ENCODE peak calls at places on chromosomes 5 and 9, in four cellular contexts. X is K562, H is lung, M is psoas muscle. Q is an unnamed sample. For H3K4me1, the result is how much of the 10 kb centered on the place peaks cover.

GRCh38 chr9:126503333-126504085 is 110.2 kb upstream of the LMX1B start:
- DNase-seq in X (no peak), H (no peak), M (peak), Q (no peak)

GRCh38 chr5:28374492-28374934 is 1336.1 kb upstream of the CDH9 start:
- DNase-seq in X (no peak), H (peak), M (no peak), Q (peak)

GRCh38 chr5:176740131-176740701 is 70.1 kb upstream of the UNC5A start:
- DNase-seq in X (no peak), H (no peak), M (no peak), Q (no peak)

GRCh38 chr9:99822596-99823391 is 1.1 kb downstream of the NR4A3 start:
- DNase-seq in X (peak), H (peak), M (peak), Q (peak)

GRCh38 chr9:28770226-28770625 is 1196.9 kb upstream of the C9orf72 start:
- DNase-seq in X (no peak), H (no peak), M (no peak), Q (no peak)

GRCh38 chr9:94584555-94584954 is 9.1 kb downstream of the FBP2 start:
- DNase-seq in X (no peak), H (no peak), M (no peak), Q (no peak)

GRCh38 chr5:181241393-181241975 is 2.2 kb downstream of the RACK1 start:
- DNase-seq in X (peak), H (no peak), M (no peak), Q (no peak)

GRCh38 chr9:6133346-6134063 is 82.1 kb upstream of the IL33 start:
- DNase-seq in X (no peak), H (no peak), M (no peak), Q (no peak)

GRCh38 chr9:125758986-125759811 is 12.0 kb downstream of the PBX3 start:
- DNase-seq in X (no peak), H (no peak), M (no peak), Q (no peak)

GRCh38 chr9:38202335-38202938 is 133.4 kb upstream of the SHB start:
- DNase-seq in X (no peak), H (no peak), M (no peak), Q (no peak)

GRCh38 chr5:174327317-174327864 is 281.9 kb downstream of the NSG2 start:
- DNase-seq in X (peak), H (no peak), M (peak), Q (peak)

GRCh38 chr9:69173891-69174644 is at the start of gene TJP2:
- DNase-seq in X (peak), H (peak), M (peak), Q (peak)

GRCh38 chr5:947626-948471 is 55.2 kb downstream of the TRIP13 start:
- DNase-seq in X (no peak), H (no peak), M (no peak), Q (no peak)

GRCh38 chr9:37187713-37188439 is 67.5 kb downstream of the ZCCHC7 start:
- DNase-seq in X (no peak), H (no peak), M (no peak), Q (no peak)

GRCh38 chr5:69497006-69497520 is 4.5 kb downstream of the OCLN start:
- DNase-seq in X (no peak), H (no peak), M (no peak), Q (no peak)
- H3K4me1 ChIP-seq in X (under half), H (under half), M (under half), Q (under half)

DNA sequence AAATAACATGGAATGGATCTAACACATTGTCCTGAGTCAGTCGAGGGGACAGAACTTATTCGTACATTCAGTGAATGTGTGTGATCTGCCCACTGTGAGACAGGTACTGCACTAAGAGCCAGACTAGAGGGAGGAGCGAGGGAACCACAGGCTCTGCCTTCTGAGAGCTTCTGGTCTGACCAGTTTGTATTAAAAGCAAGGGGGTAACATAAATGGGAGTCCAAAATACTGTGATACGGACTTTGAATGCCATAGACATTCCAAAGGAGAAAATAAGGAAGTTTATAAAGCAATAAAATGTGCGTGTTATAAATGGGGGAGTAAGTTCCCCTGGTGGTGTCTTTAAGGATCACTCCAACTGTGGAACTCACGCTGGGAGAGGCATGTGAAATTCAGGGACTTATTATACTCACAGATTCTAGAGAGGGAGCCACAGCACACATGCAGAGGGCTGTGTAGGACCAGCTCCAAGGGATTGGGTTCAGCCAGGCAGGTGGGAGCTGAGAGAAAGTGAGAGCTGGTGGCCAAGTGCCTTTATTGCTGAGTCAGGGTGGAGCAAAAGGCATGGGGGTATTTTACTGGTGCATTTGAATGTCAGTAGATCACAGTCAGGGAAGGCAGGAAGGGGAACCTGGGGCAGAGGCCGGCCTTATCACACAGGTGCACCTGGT is 186.5 kb upstream of the WWC1 start:
- DNase-seq in X (peak), H (no peak), M (no peak), Q (peak)
- TF ChIP-seq CTCF in X (no peak), H (no peak), M (no peak), Q (no peak)

GRCh38 chr5:73370620-73371583 is 77.7 kb downstream of the FOXD1 start:
- DNase-seq in X (no peak), H (no peak), M (no peak), Q (no peak)
- H3K4me1 ChIP-seq in X (under half), H (under half), M (under half), Q (under half)

DNA sequence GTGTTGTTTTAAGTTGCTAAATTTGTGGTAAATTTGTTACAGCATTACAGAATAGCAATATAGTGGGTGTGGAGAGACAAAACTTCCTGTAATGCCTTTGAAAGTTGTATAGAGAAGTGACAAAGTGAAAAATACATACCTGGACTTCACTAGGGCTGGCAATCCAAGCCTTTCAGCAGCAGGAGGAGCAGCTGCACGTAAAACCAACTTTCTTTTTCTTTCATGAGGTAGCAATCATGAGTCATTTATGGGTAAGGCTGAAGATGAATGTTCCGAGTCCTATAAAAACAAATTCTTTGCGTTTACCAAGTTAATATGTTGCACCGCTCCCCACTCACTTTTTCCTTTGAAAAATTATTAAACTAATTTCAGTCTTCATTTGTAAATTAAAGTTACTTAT is 1138.2 kb downstream of the TAF11L14 start:
- DNase-seq in X (peak), H (no peak), M (no peak), Q (no peak)
- TF ChIP-seq CTCF in X (peak), H (no peak), M (no peak), Q (no peak)

GRCh38 chr9:110056062-110056461 is 151.9 kb downstream of the C9orf152 start:
- DNase-seq in X (no peak), H (no peak), M (no peak), Q (no peak)

GRCh38 chr9:110064721-110065252 is 143.2 kb downstream of the C9orf152 start:
- DNase-seq in X (no peak), H (no peak), M (no peak), Q (no peak)

GRCh38 chr9:110058304-110058953 is 149.5 kb downstream of the C9orf152 start:
- DNase-seq in X (peak), H (peak), M (peak), Q (peak)

DNA sequence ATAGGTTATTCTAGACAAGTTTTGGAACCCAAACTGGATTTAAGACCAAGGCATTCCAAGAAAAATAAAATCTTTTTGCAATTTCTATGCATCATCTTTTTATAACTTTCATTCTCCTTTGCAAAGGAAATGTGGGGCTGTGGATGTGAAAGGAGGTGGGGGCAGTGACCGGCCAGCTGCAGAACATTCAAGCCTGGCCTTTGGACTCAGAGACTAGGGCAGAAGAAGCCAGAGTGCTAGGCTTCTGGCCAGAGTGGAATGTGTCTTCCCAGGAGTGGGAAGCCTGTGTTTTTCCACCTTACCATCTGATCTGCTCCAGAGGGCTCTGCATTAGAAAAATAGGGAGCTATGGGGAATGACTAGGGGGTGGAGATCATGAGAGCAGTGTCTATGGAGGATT is 148.5 kb downstream of the C9orf152 start:
- DNase-seq in X (no peak), H (no peak), M (no peak), Q (no peak)
- H3K4me1 ChIP-seq in X (under half), H (under half), M (under half), Q (under half)

Q was measured in thyroid gland.